ENCODE peak calls at places on chromosomes 2 and 18, in seven cellular contexts. J is left ventricle myocardium inferior; O is ovary; I is sigmoid colon; P is HL-60; T is CD8-positive, alpha-beta T cell; E is AG10803. W is an unnamed sample.

GRCh38 chr2:119126650-119127049 is 31.9 kb downstream of the C1QL2 start:
- DNase-seq in O (no peak), P (no peak), I (no peak), J (peak; percentile 24), E (no peak), T (peak; percentile 29), W (peak; percentile 56)

GRCh38 chr2:1656326-1656960 is 87.9 kb downstream of the PXDN start:
- DNase-seq in E (no peak), I (peak; percentile 58), P (no peak), T (no peak), J (no peak), O (no peak), W (no peak)

GRCh38 chr18:55731594-55732042 is 143.6 kb upstream of the TCF4 start:
- DNase-seq in T (no peak), P (no peak), E (no peak), J (no peak), I (no peak), O (no peak), W (no peak)

GRCh38 chr2:241852981-241853631 is 5.6 kb downstream of the PDCD1 start:
- DNase-seq in I (peak; percentile 46), E (no peak), T (no peak), J (no peak), O (no peak), P (no peak), W (no peak)

GRCh38 chr2:36507408-36507812 is 90.6 kb downstream of the FEZ2 start:
- DNase-seq in J (no peak), I (no peak), T (peak; percentile 10), E (peak; percentile 58), O (peak; percentile 57), P (no peak), W (peak; percentile 69)

GRCh38 chr2:149645391-149645790 is 57.8 kb upstream of the MMADHC start:
- DNase-seq in E (peak; percentile 39), I (no peak), J (no peak), T (no peak), P (no peak), O (no peak), W (no peak)

GRCh38 chr2:19377717-19378116 is 19.3 kb upstream of the OSR1 start:
- DNase-seq in E (no peak), O (no peak), I (no peak), T (no peak), J (no peak), P (no peak), W (no peak)

GRCh38 chr18:57803119-57803969 is at the start of gene ATP8B1:
- DNase-seq in O (peak; percentile 59), I (peak; percentile 84), P (no peak), T (no peak), E (peak; percentile 77), J (peak; percentile 82), W (peak; percentile 29)

GRCh38 chr2:207473203-207473865 is 56.4 kb upstream of the CREB1 start:
- DNase-seq in T (peak; percentile 9), E (peak; percentile 85), O (peak; percentile 56), I (no peak), J (no peak), P (no peak), W (peak; percentile 71)

GRCh38 chr2:191933307-191934105 is 86.6 kb upstream of the CAVIN2 start:
- DNase-seq in E (no peak), I (no peak), T (no peak), J (no peak), O (no peak), P (no peak), W (no peak)

GRCh38 chr2:101147971-101148370 is 3.2 kb downstream of the TBC1D8 start:
- DNase-seq in O (no peak), J (no peak), P (no peak), E (no peak), T (no peak), I (no peak), W (no peak)

GRCh38 chr2:18788590-18788989 is 199.2 kb upstream of the NT5C1B start:
- DNase-seq in O (peak; percentile 16), T (no peak), E (peak; percentile 5), I (no peak), J (peak; percentile 43), P (no peak), W (no peak)

GRCh38 chr2:102025016-102025491 is 33.3 kb downstream of the IL1R2 start:
- DNase-seq in O (no peak), E (peak; percentile 94), J (no peak), I (no peak), P (no peak), T (no peak), W (no peak)

GRCh38 chr18:58195278-58195721 is 151.3 kb downstream of the NEDD4L start:
- DNase-seq in T (peak; percentile 18), E (no peak), J (no peak), P (no peak), I (peak; percentile 70), O (peak; percentile 31), W (no peak)

GRCh38 chr2:143171817-143172216 is 42.6 kb downstream of the ARHGAP15 start:
- DNase-seq in I (no peak), O (no peak), T (no peak), E (peak; percentile 9), P (no peak), J (no peak), W (no peak)

GRCh38 chr2:188765522-188765921 is 208.7 kb upstream of the COL3A1 start:
- DNase-seq in P (no peak), J (no peak), I (no peak), O (no peak), E (no peak), T (no peak), W (no peak)

GRCh38 chr2:833180-833579 is 117.5 kb upstream of the SNTG2 start:
- DNase-seq in E (no peak), O (no peak), J (no peak), I (no peak), T (no peak), P (no peak), W (no peak)

GRCh38 chr2:64035067-64035942 is 16.1 kb upstream of the VPS54 start:
- DNase-seq in I (no peak), J (no peak), P (no peak), E (peak; percentile 16), T (no peak), O (no peak), W (no peak)

GRCh38 chr18:48819781-48820482 is 130.8 kb downstream of the SMAD7 start:
- DNase-seq in I (peak; percentile 46), J (peak; percentile 6), T (peak; percentile 1), O (peak; percentile 10), P (no peak), E (no peak), W (no peak)

GRCh38 chr2:523698-524270 is 153.4 kb downstream of the TMEM18 start:
- DNase-seq in P (no peak), T (no peak), J (no peak), E (no peak), O (no peak), I (no peak), W (no peak)

GRCh38 chr18:22282311-22283235 is 113.2 kb downstream of the GATA6 start:
- DNase-seq in I (no peak), P (peak; percentile 35), O (no peak), J (no peak), T (peak; percentile 35), E (peak; percentile 58), W (no peak)

GRCh38 chr2:12715878-12716249 is 872 bp upstream of the TRIB2 start:
- DNase-seq in I (peak; percentile 90), J (peak; percentile 77), E (peak; percentile 65), P (no peak), O (peak; percentile 83), T (peak; percentile 78), W (peak; percentile 87)

GRCh38 chr2:153477641-153478288 is 797 bp downstream of the RPRM start:
- DNase-seq in P (no peak), O (no peak), I (no peak), T (no peak), E (no peak), J (no peak), W (no peak)

GRCh38 chr18:75173758-75174157 is 35.2 kb downstream of the PTGR3 start:
- DNase-seq in E (no peak), T (no peak), O (no peak), I (no peak), J (no peak), P (no peak), W (no peak)

GRCh38 chr2:64952896-64953482 is 36.2 kb upstream of the SLC1A4 start:
- DNase-seq in O (no peak), I (no peak), J (no peak), T (no peak), P (no peak), E (peak; percentile 20), W (no peak)

GRCh38 chr2:11286749-11287148 is 57.7 kb downstream of the ROCK2 start:
- DNase-seq in T (no peak), O (no peak), J (no peak), E (peak; percentile 25), I (no peak), P (no peak), W (no peak)

GRCh38 chr2:105144128-105144940 is 97.2 kb upstream of the GPR45 start:
- DNase-seq in O (no peak), J (no peak), E (no peak), I (no peak), P (no peak), T (no peak), W (no peak)
- H3K4me3 ChIP-seq in O (peak overlapping the region; percentile 19), J (peak overlapping the region; percentile 56), E (no peak overlapping the region), I (peak overlapping the region; percentile 29), P (no peak overlapping the region), T (no peak overlapping the region), W (peak overlapping the region; percentile 24)

GRCh38 chr2:134118279-134119116 is 135.4 kb upstream of the MGAT5 start:
- DNase-seq in O (peak; percentile 87), I (peak; percentile 93), P (peak; percentile 78), E (peak; percentile 97), T (peak; percentile 83), J (peak; percentile 75), W (peak; percentile 95)
- H3K4me3 ChIP-seq in O (no peak overlapping the region), I (no peak overlapping the region), P (no peak overlapping the region), E (no peak overlapping the region), T (no peak overlapping the region), J (peak overlapping the region; percentile 99), W (no peak overlapping the region)

GRCh38 chr2:109475531-109476210 is 138.1 kb downstream of the SEPTIN10 start:
- DNase-seq in I (no peak), P (no peak), E (peak; percentile 79), O (no peak), T (no peak), J (no peak), W (no peak)
- H3K4me3 ChIP-seq in I (no peak overlapping the region), P (no peak overlapping the region), E (no peak overlapping the region), O (no peak overlapping the region), T (no peak overlapping the region), J (no peak overlapping the region), W (no peak overlapping the region)

DNA sequence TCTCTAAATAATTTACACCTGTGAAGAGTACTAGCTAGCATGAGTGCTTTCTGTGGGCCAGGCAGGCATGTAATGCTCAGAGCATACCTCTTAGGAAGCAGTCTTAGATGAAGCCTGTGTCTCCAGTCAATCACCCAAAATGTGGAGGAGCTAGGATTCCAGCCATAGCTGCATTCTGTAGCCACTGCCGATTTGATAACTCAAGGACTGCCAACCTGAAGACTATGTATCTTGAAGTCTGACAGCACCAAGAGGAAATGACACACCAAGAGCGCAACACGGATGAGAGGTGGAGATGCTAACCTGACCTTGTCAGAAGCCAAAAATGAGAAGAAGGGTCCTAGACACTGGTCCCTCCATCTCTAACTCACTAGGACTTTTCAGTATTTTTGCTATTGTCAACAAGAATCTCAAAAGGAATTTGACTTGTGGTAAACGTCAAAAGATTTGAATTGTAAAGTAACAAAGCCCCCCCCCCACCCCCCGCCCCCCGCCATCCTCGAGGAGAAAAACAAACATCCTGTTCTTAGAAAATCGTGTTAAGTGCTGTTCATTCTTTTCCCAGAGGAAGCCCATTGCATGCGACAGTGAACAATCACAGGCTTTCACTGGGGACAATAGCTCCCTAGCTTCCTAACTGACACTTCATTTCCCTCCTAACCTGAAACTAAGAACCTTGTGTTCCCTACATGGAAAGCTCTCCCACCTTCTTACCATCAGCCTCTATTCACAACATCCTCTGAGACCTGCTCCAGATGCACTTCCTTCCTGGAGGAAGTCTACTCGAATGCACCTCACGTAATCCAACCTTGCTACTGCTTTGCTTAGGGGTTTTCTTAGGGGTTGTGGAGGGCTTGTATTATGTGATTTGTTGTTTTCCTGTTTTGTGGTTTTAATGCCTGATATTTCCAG is 14.7 kb downstream of the CDC42EP3 start:
- DNase-seq in I (no peak), T (no peak), O (no peak), P (no peak), J (no peak), E (no peak), W (no peak)
- H3K4me3 ChIP-seq in I (no peak overlapping the region), T (no peak overlapping the region), O (no peak overlapping the region), P (no peak overlapping the region), J (peak overlapping the region; percentile 23), E (no peak overlapping the region), W (no peak overlapping the region)